ENCODE peak calls at places on chromosomes 13 and 19, in eight cellular contexts. N, M, V, A, Y, Z, O and G are unnamed samples.

GRCh38 chr19:6717441-6717971 is 2.9 kb downstream of the C3 start:
- DNase-seq in O (no peak), A (no peak), V (no peak), Y (no peak), N (no peak), M (no peak), Z (no peak), G (no peak)

GRCh38 chr13:30700364-30700763 is 35.0 kb upstream of the ALOX5AP start:
- DNase-seq in Z (no peak), O (no peak), A (no peak), Y (no peak), V (no peak), M (no peak), N (no peak), G (no peak)

GRCh38 chr19:29952646-29953045 is 10.6 kb downstream of the URI1 start:
- DNase-seq in O (no peak), V (no peak), Z (no peak), M (no peak), Y (no peak), A (no peak), N (no peak), G (no peak)

GRCh38 chr13:94712287-94712811 is at the start of gene SOX21:
- DNase-seq in N (peak; percentile 60), O (no peak), A (no peak), Z (no peak), V (peak; percentile 34), M (no peak), Y (no peak), G (no peak)

GRCh38 chr13:93771782-93772181 is 545.2 kb downstream of the GPC6 start:
- DNase-seq in M (no peak), O (no peak), Y (no peak), Z (no peak), A (no peak), V (no peak), N (no peak), G (no peak)

GRCh38 chr13:95462801-95463200 is 89.7 kb upstream of the CLDN10 start:
- DNase-seq in N (peak; percentile 3), M (no peak), Z (no peak), O (no peak), A (no peak), V (no peak), Y (no peak), G (no peak)

GRCh38 chr13:31638577-31638976 is 100.7 kb upstream of the RXFP2 start:
- DNase-seq in M (no peak), A (no peak), V (no peak), O (no peak), N (no peak), Z (no peak), Y (no peak), G (no peak)

GRCh38 chr13:113845055-113845454 is 18.8 kb downstream of the GAS6 start:
- DNase-seq in Z (no peak), O (no peak), A (peak; percentile 36), Y (no peak), N (peak; percentile 50), M (no peak), V (no peak), G (no peak)

GRCh38 chr13:26168835-26169234 is 53.3 kb downstream of the RNF6 start:
- DNase-seq in A (no peak), N (no peak), Y (no peak), Z (no peak), O (no peak), V (no peak), M (no peak), G (no peak)